ENCODE peak calls at places on chromosomes 7 and 10, in five cellular contexts. H is vagina, O is BE2C, Q is right lobe of liver, E is GM12878. Z is an unnamed sample. For H3K36me3, the result is how much of the 10 kb centered on the place peaks cover.

GRCh38 chr10:90222372-90222771 is 521.0 kb downstream of the KIF20B start:
- DNase-seq in H (no peak), E (no peak), O (no peak), Q (no peak), Z (no peak)

GRCh38 chr10:74824184-74825032 is 2.0 kb upstream of the KAT6B start:
- DNase-seq in H (no peak), E (no peak), Q (no peak), O (no peak), Z (peak)

GRCh38 chr7:19442016-19442785 is 266.6 kb downstream of the POLR1F start:
- DNase-seq in H (no peak), Q (no peak), O (peak), E (no peak), Z (no peak)

GRCh38 chr7:76358053-76358477 is 726 bp downstream of the YWHAG start:
- DNase-seq in O (peak), H (no peak), E (no peak), Q (peak), Z (peak)

GRCh38 chr10:59319854-59320253 is 42.5 kb downstream of the FAM13C start:
- DNase-seq in E (no peak), H (no peak), Q (no peak), O (no peak), Z (no peak)

GRCh38 chr10:88848499-88848898 is 3.1 kb downstream of the ANKRD22 start:
- DNase-seq in E (no peak), H (no peak), O (no peak), Q (no peak), Z (no peak)

GRCh38 chr7:148727501-148728278 is 29.0 kb downstream of the CUL1 start:
- DNase-seq in E (no peak), O (no peak), H (no peak), Q (no peak), Z (no peak)

GRCh38 chr10:130396044-130396443 is 259.9 kb downstream of the GLRX3 start:
- DNase-seq in Q (no peak), H (peak), O (no peak), E (no peak), Z (no peak)

GRCh38 chr7:114718861-114719260 is 203.0 kb upstream of the MDFIC start:
- DNase-seq in E (peak), O (no peak), H (no peak), Q (no peak), Z (peak)

GRCh38 chr7:132966731-132967130 is 115.2 kb downstream of the CHCHD3 start:
- DNase-seq in E (no peak), O (no peak), H (no peak), Q (no peak), Z (no peak)

GRCh38 chr7:958221-959200 is 4.0 kb upstream of the ADAP1 start:
- DNase-seq in O (peak), H (no peak), Q (peak), E (no peak), Z (no peak)

GRCh38 chr7:41976411-41976810 is 260.6 kb downstream of the GLI3 start:
- DNase-seq in O (no peak), H (no peak), E (no peak), Q (no peak), Z (no peak)

GRCh38 chr7:41974835-41975234 is 262.2 kb downstream of the GLI3 start:
- DNase-seq in O (no peak), H (no peak), E (no peak), Q (no peak), Z (no peak)

GRCh38 chr7:41978858-41979257 is 258.2 kb downstream of the GLI3 start:
- DNase-seq in O (no peak), E (no peak), H (no peak), Q (no peak), Z (no peak)

GRCh38 chr7:41975854-41976253 is 261.2 kb downstream of the GLI3 start:
- DNase-seq in E (no peak), Q (no peak), H (no peak), O (no peak), Z (no peak)

DNA sequence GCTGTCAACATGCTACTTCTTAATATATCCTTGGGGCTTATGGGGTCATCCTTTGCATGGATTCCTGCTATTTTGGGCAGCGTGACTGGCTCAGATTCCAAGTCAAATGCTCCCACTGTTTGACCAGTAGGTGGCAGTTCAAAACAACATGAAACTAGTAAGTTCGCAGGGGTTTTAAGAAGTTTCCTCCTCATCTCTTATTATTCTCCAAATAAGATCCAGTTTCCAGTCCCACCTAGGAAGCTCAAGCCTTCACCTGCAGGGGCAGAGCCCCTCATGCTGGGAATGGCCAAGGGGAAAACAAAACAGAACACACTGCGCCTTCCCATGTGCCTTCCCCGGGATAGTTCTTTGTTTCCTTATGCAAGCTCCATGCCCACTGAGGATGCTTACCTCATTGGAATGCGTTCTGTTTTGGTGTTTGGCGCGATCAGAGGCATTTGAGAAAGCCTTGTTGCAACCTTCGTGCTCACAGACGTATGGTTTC is 259.8 kb downstream of the GLI3 start:
- DNase-seq in E (no peak), O (no peak), H (no peak), Q (no peak), Z (no peak)
- TF ChIP-seq CTCF in E (peak), O (peak), H (peak), Q (peak), Z (peak)

GRCh38 chr10:18164771-18165361 is 24.6 kb downstream of the CACNB2 start:
- DNase-seq in E (no peak), Q (no peak), O (no peak), H (no peak), Z (no peak)
- H3K4me3 ChIP-seq in E (no peak), Q (no peak), O (no peak), H (no peak), Z (no peak)

GRCh38 chr10:69505636-69506318 is 54.5 kb downstream of the TSPAN15 start:
- DNase-seq in Q (no peak), H (no peak), O (no peak), E (no peak), Z (no peak)
- H3K36me3 ChIP-seq in Q (under half), H (under half), O (under half), E (under half), Z (under half)

GRCh38 chr7:24979863-24980694 is at the start of gene OSBPL3:
- DNase-seq in H (peak), O (peak), Q (peak), E (peak), Z (peak)

GRCh38 chr7:24979470-24979862 is 512 bp downstream of the OSBPL3 start:
- DNase-seq in O (peak), E (no peak), Q (peak), H (no peak), Z (peak)

GRCh38 chr7:24978837-24979469 is 1.0 kb downstream of the OSBPL3 start:
- DNase-seq in E (no peak), Q (peak), O (peak), H (no peak), Z (no peak)

GRCh38 chr7:24981544-24981951 is 1.6 kb upstream of the OSBPL3 start:
- DNase-seq in E (no peak), H (no peak), O (peak), Q (peak), Z (peak)

DNA sequence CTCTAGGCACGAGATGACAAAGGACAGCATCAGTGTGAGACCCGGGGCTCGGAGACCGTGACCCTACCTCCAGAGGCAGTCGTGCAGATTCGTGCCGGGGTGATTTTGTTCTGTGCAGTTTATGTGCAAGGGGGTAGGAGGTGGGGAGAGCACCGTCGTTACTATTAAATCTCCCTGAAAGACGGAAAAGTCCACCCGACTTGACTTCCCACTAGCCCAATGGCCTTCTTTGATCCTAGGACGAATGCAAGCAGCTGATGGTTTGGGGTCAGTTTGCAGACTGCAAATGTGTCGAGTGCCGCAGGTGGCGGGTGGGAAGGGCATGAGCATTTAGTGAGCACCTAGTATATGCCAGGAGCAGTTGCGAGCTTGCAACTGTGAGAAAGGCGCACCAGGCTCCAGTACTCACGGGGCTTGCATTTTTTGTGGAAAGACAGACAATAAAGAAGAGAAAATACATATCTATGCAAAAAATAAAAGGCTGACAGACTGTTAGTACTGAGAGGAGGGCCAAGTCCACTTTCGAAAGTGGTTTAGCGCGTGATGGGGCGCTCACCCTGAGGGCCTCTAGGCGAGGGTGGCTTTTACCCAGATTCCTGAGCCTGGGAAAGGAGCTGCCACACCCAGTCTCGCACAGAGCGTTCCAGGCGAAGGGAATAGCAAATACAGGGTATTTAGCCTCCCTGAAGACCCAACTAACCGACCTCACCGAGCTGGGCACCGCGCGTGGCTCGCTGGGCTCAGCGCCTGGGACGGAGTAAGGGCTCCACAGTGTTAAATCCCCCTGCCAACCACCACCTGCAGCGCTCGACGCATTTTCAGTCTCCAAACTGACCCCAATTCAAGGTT is 941 bp upstream of the OSBPL3 start:
- DNase-seq in Q (peak), O (no peak), H (no peak), E (no peak), Z (no peak)
- TF ChIP-seq CTCF in Q (no peak), O (no peak), H (no peak), E (no peak), Z (peak)

GRCh38 chr7:7992502-7992901 is 23.9 kb downstream of the GLCCI1 start:
- DNase-seq in O (no peak), Q (no peak), E (no peak), H (no peak), Z (no peak)

GRCh38 chr7:7989985-7990761 is 21.6 kb downstream of the GLCCI1 start:
- DNase-seq in Q (no peak), O (no peak), E (no peak), H (no peak), Z (no peak)

GRCh38 chr7:7984424-7984823 is 15.8 kb downstream of the GLCCI1 start:
- DNase-seq in H (no peak), Q (no peak), O (no peak), E (no peak), Z (no peak)

GRCh38 chr7:7989133-7989984 is 20.8 kb downstream of the GLCCI1 start:
- DNase-seq in E (no peak), H (no peak), Q (no peak), O (no peak), Z (no peak)
- H3K4me3 ChIP-seq in E (no peak), H (no peak), Q (no peak), O (peak), Z (peak)